ENCODE peak calls at places on chromosome 1, in six cellular contexts. X, W, L, Z, K and V are unnamed samples. For H3K9me3, the result is how much of the 10 kb centered on the place peaks cover.

GRCh38 chr1:27049127-27049526 is 36.5 kb upstream of the TENT5B start:
- DNase-seq in X (no peak), W (no peak), L (no peak), Z (no peak), K (no peak), V (no peak)

GRCh38 chr1:171637928-171638576 is 14.4 kb downstream of the MYOC start:
- DNase-seq in X (no peak), W (no peak), L (no peak), Z (no peak), K (no peak), V (no peak)

GRCh38 chr1:118486213-118486612 is 301.2 kb upstream of the SPAG17 start:
- DNase-seq in X (no peak), W (no peak), L (no peak), Z (no peak), K (peak), V (no peak)

GRCh38 chr1:184118051-184118450 is 66.5 kb downstream of the TSEN15 start:
- DNase-seq in X (no peak), W (peak), L (no peak), Z (no peak), K (no peak), V (no peak)

GRCh38 chr1:33741749-33742148 is 122.1 kb upstream of the HMGB4 start:
- DNase-seq in X (no peak), W (no peak), L (no peak), Z (no peak), K (no peak), V (no peak)

GRCh38 chr1:41493117-41493536 is 8.6 kb upstream of the EDN2 start:
- DNase-seq in X (no peak), W (peak), L (no peak), Z (no peak), K (no peak), V (peak)

GRCh38 chr1:44819594-44820327 is 11.4 kb downstream of the BTBD19 start:
- DNase-seq in X (peak), W (peak), L (peak), Z (peak), K (peak), V (peak)

GRCh38 chr1:46489169-46489637 is 433 bp upstream of the DMBX1 start:
- DNase-seq in X (no peak), W (no peak), L (no peak), Z (no peak), K (no peak), V (peak)

GRCh38 chr1:51247022-51247421 is 10.9 kb downstream of the RNF11 start:
- DNase-seq in X (no peak), W (no peak), L (no peak), Z (no peak), K (no peak), V (no peak)

GRCh38 chr1:156281281-156282142 is 1.1 kb downstream of the SMG5 start:
- DNase-seq in X (no peak), W (no peak), L (no peak), Z (no peak), K (peak), V (no peak)

GRCh38 chr1:224058303-224058702 is 55.6 kb upstream of the FBXO28 start:
- DNase-seq in X (no peak), W (no peak), L (no peak), Z (no peak), K (no peak), V (no peak)

GRCh38 chr1:53273526-53273925 is 35.2 kb upstream of the MAGOH start:
- DNase-seq in X (no peak), W (no peak), L (no peak), Z (no peak), K (no peak), V (no peak)

GRCh38 chr1:2602311-2602835 is 15.8 kb downstream of the PRXL2B start:
- DNase-seq in X (peak), W (no peak), L (no peak), Z (no peak), K (no peak), V (no peak)

GRCh38 chr1:40270152-40270834 is 12.3 kb downstream of the ZMPSTE24 start:
- DNase-seq in X (no peak), W (no peak), L (no peak), Z (no peak), K (no peak), V (no peak)

GRCh38 chr1:186903374-186904129 is 74.8 kb downstream of the PLA2G4A start:
- DNase-seq in X (no peak), W (no peak), L (no peak), Z (no peak), K (no peak), V (no peak)

GRCh38 chr1:7048395-7048794 is 263.1 kb downstream of the CAMTA1 start:
- DNase-seq in X (no peak), W (no peak), L (no peak), Z (no peak), K (no peak), V (no peak)

GRCh38 chr1:59815892-59816291 is 1.1 kb downstream of the HOOK1 start:
- DNase-seq in X (no peak), W (no peak), L (no peak), Z (no peak), K (no peak), V (no peak)

DNA sequence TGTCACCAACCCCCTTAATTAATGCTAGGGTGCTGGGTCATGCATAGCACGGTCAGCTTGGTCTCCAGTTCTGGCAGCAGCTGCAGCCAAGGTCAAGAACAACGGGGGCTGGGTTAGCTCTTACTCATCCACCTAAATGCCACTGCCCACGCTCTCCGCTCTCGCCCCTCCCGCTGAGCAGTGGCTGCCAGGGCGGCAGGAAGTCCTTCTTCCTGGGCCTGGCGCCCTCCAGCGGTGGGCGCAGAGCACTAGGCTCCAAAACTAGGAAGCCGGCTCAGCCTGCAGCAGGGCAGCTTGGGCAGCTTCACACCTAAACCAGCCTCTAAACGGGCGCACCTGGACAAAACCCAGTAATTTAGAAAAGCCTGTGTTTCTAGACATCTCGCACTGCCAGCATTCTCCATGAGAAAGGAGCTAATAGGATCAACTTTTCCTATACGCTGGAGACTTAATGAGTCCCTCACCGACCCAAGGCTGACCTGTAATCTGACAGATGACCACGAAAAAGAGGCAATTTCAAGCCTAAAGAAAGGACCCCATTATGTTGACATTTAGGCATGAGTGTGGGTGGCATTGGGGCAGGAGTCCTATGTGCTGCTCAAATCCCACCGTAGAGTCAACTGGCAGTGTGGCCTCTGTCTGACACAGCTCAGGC is 78.4 kb upstream of the LRRN2 start:
- DNase-seq in X (peak), W (peak), L (peak), Z (peak), K (peak), V (peak)
- H3K4me3 ChIP-seq in X (no peak), W (no peak), L (no peak), Z (no peak), K (no peak), V (no peak)

GRCh38 chr1:56404066-56404465 is 175.3 kb downstream of the PLPP3 start:
- DNase-seq in X (no peak), W (no peak), L (no peak), Z (no peak), K (no peak), V (no peak)
- H3K9me3 ChIP-seq in X (under half), W (under half), L (under half), Z (under half), K (under half), V (under half)

GRCh38 chr1:161195171-161195570 is 3.7 kb downstream of the ADAMTS4 start:
- DNase-seq in X (no peak), W (no peak), L (no peak), Z (no peak), K (no peak), V (no peak)
- H3K4me3 ChIP-seq in X (no peak), W (no peak), L (peak), Z (no peak), K (no peak), V (no peak)

DNA sequence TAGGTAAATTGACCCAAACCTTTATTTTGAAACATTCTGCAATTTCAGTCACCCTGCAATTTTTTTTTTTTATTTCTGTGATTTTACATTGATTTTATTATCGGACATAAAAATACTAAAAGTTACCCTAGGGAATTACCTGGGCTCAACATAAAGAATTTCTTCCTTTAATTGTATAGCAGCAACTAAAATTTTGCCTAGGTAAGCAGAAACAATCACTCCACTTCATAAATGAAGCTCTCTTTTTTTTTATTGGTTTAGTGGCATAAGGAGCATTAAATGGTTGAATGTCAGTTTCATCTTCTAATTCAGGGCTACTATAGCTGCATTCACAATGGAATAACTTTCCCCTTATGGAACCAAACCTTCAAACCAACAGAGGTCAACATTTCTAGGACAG is 15.3 kb upstream of the OR2M4 start:
- DNase-seq in X (no peak), W (no peak), L (no peak), Z (no peak), K (no peak), V (no peak)
- H3K9me3 ChIP-seq in X (under half), W (under half), L (under half), Z (under half), K (under half), V (under half)

GRCh38 chr1:207487636-207488035 is 8.3 kb upstream of the CR1 start:
- DNase-seq in X (no peak), W (no peak), L (no peak), Z (no peak), K (no peak), V (no peak)

GRCh38 chr1:207486210-207486609 is 9.7 kb upstream of the CR1 start:
- DNase-seq in X (no peak), W (no peak), L (no peak), Z (no peak), K (no peak), V (no peak)
- H3K4me3 ChIP-seq in X (no peak), W (no peak), L (no peak), Z (no peak), K (no peak), V (no peak)

GRCh38 chr1:97053275-97053674 is 331.7 kb downstream of the PTBP2 start:
- DNase-seq in X (no peak), W (no peak), L (no peak), Z (no peak), K (no peak), V (no peak)

GRCh38 chr1:97050501-97050900 is 328.9 kb downstream of the PTBP2 start:
- DNase-seq in X (no peak), W (no peak), L (no peak), Z (no peak), K (peak), V (no peak)

GRCh38 chr1:97061604-97062003 is 340.0 kb downstream of the PTBP2 start:
- DNase-seq in X (no peak), W (no peak), L (no peak), Z (no peak), K (no peak), V (no peak)

GRCh38 chr1:97051823-97052222 is 330.2 kb downstream of the PTBP2 start:
- DNase-seq in X (no peak), W (no peak), L (no peak), Z (no peak), K (no peak), V (no peak)

DNA sequence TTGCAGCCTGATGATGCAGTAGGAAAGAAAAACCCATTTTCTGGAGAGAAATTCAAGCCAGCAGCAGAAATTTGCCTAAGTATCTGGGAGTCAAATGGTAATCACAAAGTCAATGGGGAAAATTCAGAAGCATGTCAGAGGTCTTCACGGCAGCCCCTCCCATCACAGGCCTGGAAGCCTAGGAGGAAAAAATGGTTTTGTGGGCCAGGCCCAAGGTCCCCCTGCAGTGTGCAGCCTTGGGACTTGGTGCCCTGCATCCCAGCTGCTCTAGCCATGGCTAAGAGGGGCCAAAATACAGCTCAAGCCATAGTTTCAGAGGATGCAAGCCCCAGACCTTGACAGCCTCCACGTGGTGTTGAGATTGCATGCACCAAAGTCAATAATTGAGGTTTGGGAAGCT is 334.8 kb downstream of the PTBP2 start:
- DNase-seq in X (no peak), W (no peak), L (no peak), Z (no peak), K (no peak), V (no peak)
- H3K9me3 ChIP-seq in X (under half), W (under half), L (under half), Z (under half), K (under half), V (under half)

DNA sequence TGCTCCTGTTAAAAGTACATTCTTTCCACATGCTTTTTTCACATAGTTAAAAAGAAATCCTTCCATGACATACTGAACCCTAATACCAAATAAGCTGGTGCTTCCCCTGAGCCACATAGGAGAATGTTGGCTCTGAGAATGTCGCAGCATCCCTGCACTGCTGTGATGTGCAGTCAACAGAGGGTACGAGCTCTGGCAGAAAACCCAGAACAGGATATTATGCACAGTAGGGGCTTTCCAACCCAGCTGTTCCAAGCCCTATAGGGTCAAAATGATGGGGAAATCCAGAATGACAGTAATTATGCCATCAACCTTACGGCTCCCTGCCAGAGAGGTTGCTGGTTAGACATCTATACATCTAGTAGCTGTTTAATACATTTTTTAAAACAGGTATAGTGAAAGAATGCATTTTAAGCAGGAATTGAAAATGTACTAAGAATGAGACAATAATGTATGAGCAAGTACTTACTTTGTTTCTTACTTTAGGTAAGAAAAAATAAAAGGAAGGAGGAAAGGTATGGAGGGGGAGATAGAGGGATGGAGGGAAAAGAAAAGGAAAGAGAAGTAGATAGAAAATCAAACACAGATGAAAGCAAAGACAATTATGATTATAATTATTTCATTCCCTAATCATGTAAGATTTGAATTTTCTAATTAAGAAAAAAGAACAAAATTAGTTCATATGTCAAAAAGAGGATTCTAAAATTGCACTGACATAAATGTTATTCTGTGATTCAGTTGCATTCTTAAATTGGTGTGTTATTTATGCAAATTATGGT is 126.0 kb downstream of the NR5A2 start:
- DNase-seq in X (no peak), W (no peak), L (no peak), Z (no peak), K (no peak), V (no peak)
- H3K4me3 ChIP-seq in X (no peak), W (no peak), L (no peak), Z (no peak), K (no peak), V (no peak)